ENCODE peak calls at places on chromosomes 11 and 22, in nine cellular contexts. One of them, this sample, is unnamed.

GRCh38 chr11:16410479-16410878 is 54.1 kb upstream of the SOX6 start:
- DNase-seq in neural progenitor cell: no peak
- DNase-seq in CD4-positive, alpha-beta T cell: no peak
- DNase-seq in body of pancreas: no peak
- DNase-seq in left ventricle myocardium inferior: no peak
- DNase-seq in hepatocyte: no peak
- DNase-seq in ovary: no peak
- DNase-seq in heart left ventricle: no peak
- DNase-seq in stomach: no peak
- DNase-seq in this sample: no peak

GRCh38 chr22:27952779-27953178 is 33.7 kb upstream of the PITPNB start:
- DNase-seq in neural progenitor cell: no peak
- DNase-seq in CD4-positive, alpha-beta T cell: no peak
- DNase-seq in left ventricle myocardium inferior: no peak
- DNase-seq in ovary: no peak
- DNase-seq in hepatocyte: no peak
- DNase-seq in stomach: no peak
- DNase-seq in heart left ventricle: no peak
- DNase-seq in body of pancreas: no peak
- DNase-seq in this sample: no peak

GRCh38 chr11:67437082-67437821 is at the start of gene PTPRCAP:
- DNase-seq in neural progenitor cell: no peak
- DNase-seq in ovary: no peak
- DNase-seq in stomach: peak; percentile 41
- DNase-seq in hepatocyte: no peak
- DNase-seq in CD4-positive, alpha-beta T cell: peak; percentile 87
- DNase-seq in body of pancreas: no peak
- DNase-seq in heart left ventricle: no peak
- DNase-seq in left ventricle myocardium inferior: no peak
- DNase-seq in this sample: no peak

GRCh38 chr11:101133190-101133589 is 3.6 kb upstream of the PGR start:
- DNase-seq in stomach: no peak
- DNase-seq in hepatocyte: no peak
- DNase-seq in neural progenitor cell: no peak
- DNase-seq in ovary: no peak
- DNase-seq in heart left ventricle: no peak
- DNase-seq in left ventricle myocardium inferior: no peak
- DNase-seq in CD4-positive, alpha-beta T cell: no peak
- DNase-seq in body of pancreas: no peak
- DNase-seq in this sample: no peak

GRCh38 chr11:114783805-114784204 is 105.5 kb downstream of the NXPE2 start:
- DNase-seq in body of pancreas: no peak
- DNase-seq in left ventricle myocardium inferior: no peak
- DNase-seq in heart left ventricle: no peak
- DNase-seq in ovary: no peak
- DNase-seq in neural progenitor cell: no peak
- DNase-seq in hepatocyte: peak; percentile 65
- DNase-seq in CD4-positive, alpha-beta T cell: no peak
- DNase-seq in stomach: no peak
- DNase-seq in this sample: no peak

GRCh38 chr22:28601915-28602314 is 77.7 kb downstream of the TTC28 start:
- DNase-seq in neural progenitor cell: no peak
- DNase-seq in hepatocyte: no peak
- DNase-seq in body of pancreas: no peak
- DNase-seq in ovary: no peak
- DNase-seq in stomach: no peak
- DNase-seq in heart left ventricle: no peak
- DNase-seq in CD4-positive, alpha-beta T cell: no peak
- DNase-seq in left ventricle myocardium inferior: no peak
- DNase-seq in this sample: no peak

GRCh38 chr11:46560300-46561025 is 33.4 kb downstream of the AMBRA1 start:
- DNase-seq in stomach: no peak
- DNase-seq in ovary: no peak
- DNase-seq in heart left ventricle: no peak
- DNase-seq in neural progenitor cell: no peak
- DNase-seq in hepatocyte: no peak
- DNase-seq in CD4-positive, alpha-beta T cell: no peak
- DNase-seq in body of pancreas: no peak
- DNase-seq in left ventricle myocardium inferior: no peak
- DNase-seq in this sample: no peak

GRCh38 chr11:96187779-96188624 is 155.0 kb downstream of the MAML2 start:
- DNase-seq in heart left ventricle: no peak
- DNase-seq in body of pancreas: no peak
- DNase-seq in hepatocyte: peak; percentile 38
- DNase-seq in CD4-positive, alpha-beta T cell: no peak
- DNase-seq in neural progenitor cell: no peak
- DNase-seq in left ventricle myocardium inferior: peak; percentile 29
- DNase-seq in ovary: peak; percentile 28
- DNase-seq in stomach: no peak
- DNase-seq in this sample: no peak

DNA sequence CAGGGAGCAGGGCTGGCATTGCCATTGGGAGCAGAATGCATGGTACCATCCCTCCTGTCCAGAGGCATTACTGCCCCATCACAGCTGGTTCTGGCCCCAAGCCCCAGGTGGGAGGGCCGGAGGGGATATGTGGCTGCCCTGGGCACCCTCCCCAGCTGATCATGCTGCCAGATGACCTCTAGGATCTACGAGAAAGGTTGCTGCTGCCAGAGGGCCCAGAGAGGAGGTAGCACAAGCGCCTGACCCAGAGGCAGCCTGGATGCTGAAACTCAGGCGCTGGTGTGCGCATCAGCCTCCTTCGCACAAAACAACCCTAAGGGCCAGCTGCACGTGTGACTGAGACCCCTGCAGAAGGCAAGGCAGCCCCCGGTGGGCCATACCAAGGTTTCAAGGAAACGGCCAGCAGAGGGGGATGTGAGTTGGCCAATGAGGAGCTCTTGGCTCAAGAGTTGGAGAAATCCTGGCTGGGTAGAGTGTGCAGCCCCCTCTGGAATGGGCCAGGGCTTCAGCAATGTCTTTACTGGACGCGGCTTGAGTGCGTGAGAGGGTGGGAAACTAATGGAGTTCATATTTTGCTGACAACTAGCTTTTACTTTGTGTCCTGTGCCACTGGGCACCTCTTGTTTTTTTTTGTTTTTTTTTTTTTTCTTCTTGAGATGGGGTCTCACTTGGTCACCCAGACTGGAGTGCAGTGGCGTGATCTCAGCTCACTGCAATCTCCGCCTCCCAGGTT is 88.3 kb upstream of the PARVA start:
- DNase-seq in ovary: peak; percentile 28
- DNase-seq in neural progenitor cell: no peak
- DNase-seq in CD4-positive, alpha-beta T cell: no peak
- DNase-seq in heart left ventricle: no peak
- DNase-seq in stomach: no peak
- DNase-seq in body of pancreas: no peak
- DNase-seq in hepatocyte: no peak
- DNase-seq in left ventricle myocardium inferior: no peak
- DNase-seq in this sample: no peak
- TF ChIP-seq CTCF in ovary: no peak
- TF ChIP-seq CTCF in neural progenitor cell: no peak
- TF ChIP-seq CTCF in CD4-positive, alpha-beta T cell: peak; percentile 38
- TF ChIP-seq CTCF in heart left ventricle: no peak
- TF ChIP-seq CTCF in stomach: no peak
- TF ChIP-seq CTCF in body of pancreas: no peak
- TF ChIP-seq CTCF in hepatocyte: no peak
- TF ChIP-seq CTCF in left ventricle myocardium inferior: no peak
- TF ChIP-seq CTCF in this sample: no peak

GRCh38 chr22:48892571-48893287 is 934.9 kb downstream of the BRD1 start:
- DNase-seq in hepatocyte: no peak
- DNase-seq in stomach: no peak
- DNase-seq in heart left ventricle: no peak
- DNase-seq in neural progenitor cell: no peak
- DNase-seq in body of pancreas: no peak
- DNase-seq in CD4-positive, alpha-beta T cell: no peak
- DNase-seq in left ventricle myocardium inferior: no peak
- DNase-seq in ovary: no peak
- DNase-seq in this sample: peak; percentile 37
- H3K9me3 ChIP-seq in hepatocyte: no peaks in the 10 kb centered on the region
- H3K9me3 ChIP-seq in stomach: peaks cover 8% of the 10 kb centered on the region
- H3K9me3 ChIP-seq in heart left ventricle: peaks cover 4% of the 10 kb centered on the region
- H3K9me3 ChIP-seq in neural progenitor cell: no peaks in the 10 kb centered on the region
- H3K9me3 ChIP-seq in body of pancreas: no peaks in the 10 kb centered on the region
- H3K9me3 ChIP-seq in CD4-positive, alpha-beta T cell: peaks cover 7% of the 10 kb centered on the region
- H3K9me3 ChIP-seq in left ventricle myocardium inferior: peaks cover 9% of the 10 kb centered on the region
- H3K9me3 ChIP-seq in ovary: no peaks in the 10 kb centered on the region
- H3K9me3 ChIP-seq in this sample: no peaks in the 10 kb centered on the region

DNA sequence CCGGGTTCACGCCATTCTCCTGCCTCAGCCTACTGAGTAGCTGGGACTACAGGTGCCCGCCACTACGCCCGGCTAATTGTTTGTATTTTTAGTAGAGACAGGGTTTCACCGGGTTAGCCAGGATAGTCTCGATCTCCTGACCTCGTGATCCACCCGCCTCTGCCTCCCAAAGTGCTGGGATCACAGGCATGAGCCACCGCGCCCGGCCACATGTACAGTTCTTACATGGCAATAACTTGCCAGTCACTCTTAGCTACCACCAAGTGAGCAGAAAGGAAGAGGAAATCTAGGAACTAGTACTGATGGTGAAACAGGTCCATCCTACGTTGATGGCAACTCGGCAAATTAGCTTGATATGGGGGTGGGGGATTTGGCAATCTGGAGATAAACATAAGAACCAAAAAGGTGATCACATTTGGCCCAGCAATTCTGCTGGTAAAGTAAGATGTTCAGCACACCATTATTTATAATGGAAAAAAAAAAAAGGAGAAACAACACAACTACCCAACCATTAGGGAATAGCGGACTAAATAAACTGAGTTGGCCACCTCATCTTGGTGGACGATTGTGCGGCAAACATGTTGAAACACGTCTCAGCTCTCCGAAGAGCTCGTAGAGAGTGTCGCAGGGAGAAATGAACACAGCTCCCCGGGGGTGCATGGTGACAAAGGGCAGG is 5.3 kb downstream of the NLRP6 start:
- DNase-seq in neural progenitor cell: no peak
- DNase-seq in ovary: no peak
- DNase-seq in body of pancreas: no peak
- DNase-seq in left ventricle myocardium inferior: no peak
- DNase-seq in CD4-positive, alpha-beta T cell: no peak
- DNase-seq in hepatocyte: no peak
- DNase-seq in heart left ventricle: no peak
- DNase-seq in stomach: no peak
- DNase-seq in this sample: no peak
- H3K27me3 ChIP-seq in neural progenitor cell: peaks cover 26% of the 10 kb centered on the region
- H3K27me3 ChIP-seq in ovary: peaks cover 5% of the 10 kb centered on the region
- H3K27me3 ChIP-seq in body of pancreas: peaks cover 13% of the 10 kb centered on the region
- H3K27me3 ChIP-seq in left ventricle myocardium inferior: peaks cover 99% of the 10 kb centered on the region
- H3K27me3 ChIP-seq in CD4-positive, alpha-beta T cell: peaks cover 10% of the 10 kb centered on the region
- H3K27me3 ChIP-seq in hepatocyte: no peaks in the 10 kb centered on the region
- H3K27me3 ChIP-seq in heart left ventricle: peaks cover 80% of the 10 kb centered on the region
- H3K27me3 ChIP-seq in stomach: peaks cover 32% of the 10 kb centered on the region
- H3K27me3 ChIP-seq in this sample: peaks cover 74% of the 10 kb centered on the region

GRCh38 chr11:76459299-76459698 is 14.5 kb downstream of the EMSY start:
- DNase-seq in CD4-positive, alpha-beta T cell: no peak
- DNase-seq in neural progenitor cell: no peak
- DNase-seq in left ventricle myocardium inferior: no peak
- DNase-seq in hepatocyte: no peak
- DNase-seq in body of pancreas: no peak
- DNase-seq in heart left ventricle: no peak
- DNase-seq in stomach: no peak
- DNase-seq in ovary: no peak
- DNase-seq in this sample: no peak
- TF ChIP-seq CTCF in CD4-positive, alpha-beta T cell: no peak
- TF ChIP-seq CTCF in neural progenitor cell: peak; percentile 56
- TF ChIP-seq CTCF in left ventricle myocardium inferior: peak; percentile 50
- TF ChIP-seq CTCF in hepatocyte: peak; percentile 18
- TF ChIP-seq CTCF in body of pancreas: peak; percentile 38
- TF ChIP-seq CTCF in heart left ventricle: no peak
- TF ChIP-seq CTCF in stomach: peak; percentile 52
- TF ChIP-seq CTCF in ovary: no peak
- TF ChIP-seq CTCF in this sample: peak; percentile 47

GRCh38 chr11:117506856-117507425 is 179.3 kb downstream of the CEP164 start:
- DNase-seq in stomach: no peak
- DNase-seq in left ventricle myocardium inferior: no peak
- DNase-seq in body of pancreas: no peak
- DNase-seq in CD4-positive, alpha-beta T cell: no peak
- DNase-seq in heart left ventricle: no peak
- DNase-seq in hepatocyte: no peak
- DNase-seq in ovary: no peak
- DNase-seq in neural progenitor cell: no peak
- DNase-seq in this sample: no peak
- H3K9me3 ChIP-seq in stomach: no peaks in the 10 kb centered on the region
- H3K9me3 ChIP-seq in left ventricle myocardium inferior: no peaks in the 10 kb centered on the region
- H3K9me3 ChIP-seq in body of pancreas: no peaks in the 10 kb centered on the region
- H3K9me3 ChIP-seq in CD4-positive, alpha-beta T cell: no peaks in the 10 kb centered on the region
- H3K9me3 ChIP-seq in heart left ventricle: no peaks in the 10 kb centered on the region
- H3K9me3 ChIP-seq in hepatocyte: no peaks in the 10 kb centered on the region
- H3K9me3 ChIP-seq in ovary: no peaks in the 10 kb centered on the region
- H3K9me3 ChIP-seq in neural progenitor cell: no peaks in the 10 kb centered on the region
- H3K9me3 ChIP-seq in this sample: no peaks in the 10 kb centered on the region

GRCh38 chr11:131572423-131572822 is 202.0 kb downstream of the NTM start:
- DNase-seq in hepatocyte: no peak
- DNase-seq in body of pancreas: no peak
- DNase-seq in ovary: no peak
- DNase-seq in stomach: no peak
- DNase-seq in neural progenitor cell: no peak
- DNase-seq in left ventricle myocardium inferior: no peak
- DNase-seq in heart left ventricle: no peak
- DNase-seq in CD4-positive, alpha-beta T cell: no peak
- DNase-seq in this sample: no peak
- H3K27me3 ChIP-seq in hepatocyte: peaks cover 13% of the 10 kb centered on the region
- H3K27me3 ChIP-seq in body of pancreas: no peaks in the 10 kb centered on the region
- H3K27me3 ChIP-seq in ovary: no peaks in the 10 kb centered on the region
- H3K27me3 ChIP-seq in stomach: no peaks in the 10 kb centered on the region
- H3K27me3 ChIP-seq in neural progenitor cell: no peaks in the 10 kb centered on the region
- H3K27me3 ChIP-seq in left ventricle myocardium inferior: peaks cover 64% of the 10 kb centered on the region
- H3K27me3 ChIP-seq in heart left ventricle: peaks cover 15% of the 10 kb centered on the region
- H3K27me3 ChIP-seq in CD4-positive, alpha-beta T cell: no peaks in the 10 kb centered on the region
- H3K27me3 ChIP-seq in this sample: peaks cover 2% of the 10 kb centered on the region